ENCODE peak calls at places on chromosomes 2 and 18, in five cellular contexts. E, Y, N, S and X are unnamed samples.

GRCh38 chr2:63788070-63788469 is 53.6 kb upstream of the UGP2 start:
- DNase-seq in E (no peak), Y (no peak), N (no peak), S (no peak), X (no peak)

GRCh38 chr2:180324191-180324590 is 317.1 kb upstream of the CWC22 start:
- DNase-seq in E (no peak), Y (no peak), N (no peak), S (no peak), X (no peak)

GRCh38 chr2:241924069-241924908 is 54.8 kb downstream of the RTP5 start:
- DNase-seq in E (no peak), Y (no peak), N (peak; percentile 20), S (no peak), X (no peak)

GRCh38 chr2:20490300-20491181 is 43.7 kb downstream of the RHOB start:
- DNase-seq in E (no peak), Y (no peak), N (no peak), S (peak; percentile 73), X (peak; percentile 48)

GRCh38 chr18:12820526-12820925 is 63.5 kb downstream of the PTPN2 start:
- DNase-seq in E (no peak), Y (no peak), N (no peak), S (no peak), X (no peak)

GRCh38 chr18:70165936-70166335 is 39.6 kb downstream of the RTTN start:
- DNase-seq in E (no peak), Y (no peak), N (no peak), S (no peak), X (no peak)

GRCh38 chr2:120613742-120614481 is 121.8 kb upstream of the GLI2 start:
- DNase-seq in E (peak; percentile 33), Y (no peak), N (no peak), S (no peak), X (no peak)

GRCh38 chr18:12679183-12679786 is 21.4 kb upstream of the SPIRE1 start:
- DNase-seq in E (peak; percentile 71), Y (no peak), N (no peak), S (peak; percentile 55), X (no peak)

GRCh38 chr2:240143801-240144648 is 3.6 kb upstream of the OTOS start:
- DNase-seq in E (peak; percentile 83), Y (no peak), N (peak; percentile 70), S (peak; percentile 53), X (peak; percentile 76)

GRCh38 chr2:206062724-206063123 is 23.2 kb downstream of the INO80D start:
- DNase-seq in E (no peak), Y (no peak), N (no peak), S (no peak), X (no peak)

GRCh38 chr18:26549103-26549485 is 741 bp upstream of the KCTD1 start:
- DNase-seq in E (peak; percentile 68), Y (no peak), N (no peak), S (peak; percentile 18), X (peak; percentile 30)

GRCh38 chr2:56671973-56672569 is 488.3 kb downstream of the CCDC85A start:
- DNase-seq in E (no peak), Y (no peak), N (no peak), S (no peak), X (no peak)

GRCh38 chr18:63683152-63683551 is 19.6 kb upstream of the SERPINB11 start:
- DNase-seq in E (no peak), Y (no peak), N (no peak), S (no peak), X (no peak)

GRCh38 chr2:223815186-223815883 is 22.0 kb downstream of the AP1S3 start:
- DNase-seq in E (no peak), Y (no peak), N (no peak), S (no peak), X (no peak)

GRCh38 chr2:172409042-172409441 is 18.3 kb upstream of the ITGA6 start:
- DNase-seq in E (no peak), Y (no peak), N (no peak), S (no peak), X (no peak)

GRCh38 chr2:122469147-122469546 is 713.7 kb downstream of the TSN start:
- DNase-seq in E (no peak), Y (no peak), N (no peak), S (no peak), X (no peak)

GRCh38 chr18:616380-616995 is 19.7 kb downstream of the CLUL1 start:
- DNase-seq in E (no peak), Y (no peak), N (no peak), S (no peak), X (no peak)

GRCh38 chr2:26510344-26510973 is 32.5 kb upstream of the OTOF start:
- DNase-seq in E (no peak), Y (no peak), N (no peak), S (no peak), X (no peak)

GRCh38 chr2:17947113-17947512 is 68.6 kb downstream of the KCNS3 start:
- DNase-seq in E (no peak), Y (no peak), N (no peak), S (no peak), X (no peak)

GRCh38 chr2:37671816-37672103 is 318 bp upstream of the CDC42EP3 start:
- DNase-seq in E (no peak), Y (no peak), N (no peak), S (no peak), X (no peak)

GRCh38 chr2:7857904-7858303 is 824.0 kb upstream of the ID2 start:
- DNase-seq in E (no peak), Y (no peak), N (no peak), S (no peak), X (no peak)

GRCh38 chr18:11654736-11655604 is 34.1 kb upstream of the GNAL start:
- DNase-seq in E (no peak), Y (no peak), N (no peak), S (no peak), X (peak; percentile 66)

GRCh38 chr2:209694748-209695147 is 76.9 kb upstream of the UNC80 start:
- DNase-seq in E (no peak), Y (no peak), N (no peak), S (no peak), X (no peak)

GRCh38 chr2:100053499-100053898 is 88.9 kb downstream of the AFF3 start:
- DNase-seq in E (no peak), Y (no peak), N (no peak), S (no peak), X (no peak)

GRCh38 chr2:144032566-144032965 is 487.4 kb downstream of the ZEB2 start:
- DNase-seq in E (no peak), Y (no peak), N (no peak), S (no peak), X (no peak)

GRCh38 chr2:25651782-25652455 is 21.5 kb downstream of the DTNB start:
- DNase-seq in E (no peak), Y (no peak), N (no peak), S (no peak), X (no peak)

GRCh38 chr18:43279015-43279758 is 1.9 kb upstream of the SYT4 start:
- DNase-seq in E (no peak), Y (no peak), N (no peak), S (no peak), X (no peak)

GRCh38 chr2:86793752-86794151 is 3.0 kb upstream of the CD8A start:
- DNase-seq in E (no peak), Y (no peak), N (no peak), S (no peak), X (no peak)

GRCh38 chr2:12155308-12156061 is 409.1 kb downstream of the LPIN1 start:
- DNase-seq in E (no peak), Y (no peak), N (no peak), S (no peak), X (no peak)

GRCh38 chr18:26227051-26227672 is 917 bp downstream of the TAF4B start:
- DNase-seq in E (no peak), Y (no peak), N (no peak), S (no peak), X (peak; percentile 54)

GRCh38 chr2:127086800-127087737 is 19.9 kb downstream of the BIN1 start:
- DNase-seq in E (peak; percentile 88), Y (no peak), N (no peak), S (peak; percentile 95), X (peak; percentile 30)

GRCh38 chr2:86087936-86088850 is 17.5 kb downstream of the POLR1A start:
- DNase-seq in E (no peak), Y (no peak), N (no peak), S (no peak), X (no peak)

GRCh38 chr2:217482343-217482742 is 520.5 kb downstream of the TNS1 start:
- DNase-seq in E (no peak), Y (no peak), N (no peak), S (no peak), X (no peak)

GRCh38 chr2:44247924-44248323 is 27.4 kb upstream of the SLC3A1 start:
- DNase-seq in E (no peak), Y (no peak), N (no peak), S (no peak), X (no peak)
- TF ChIP-seq CTCF in E (no peak), Y (no peak), N (no peak), S (no peak), X (no peak)

GRCh38 chr2:54579061-54579681 is 123.0 kb downstream of the SPTBN1 start:
- DNase-seq in E (no peak), Y (no peak), N (no peak), S (no peak), X (no peak)
- TF ChIP-seq POLR2A in E (no peak), Y (no peak), N (no peak), S (no peak), X (no peak)

DNA sequence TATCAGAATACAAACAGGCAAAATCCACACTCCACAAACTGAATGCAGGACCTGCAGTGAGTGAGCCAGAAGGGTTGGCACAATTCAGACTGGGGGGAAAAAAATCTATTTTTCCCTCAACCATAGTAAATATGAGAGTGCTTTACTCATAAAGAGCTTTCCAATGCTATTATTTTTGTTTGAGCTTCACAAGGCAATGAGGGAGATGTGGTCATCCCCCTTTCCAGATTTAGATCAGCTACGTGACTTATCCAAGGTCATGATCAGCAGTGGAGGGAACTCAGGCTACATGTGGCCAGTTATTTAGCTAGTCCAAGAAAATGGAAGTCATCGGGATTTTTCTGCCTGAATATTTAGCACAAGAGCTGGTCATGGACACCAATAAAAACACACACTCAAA is 120.4 kb upstream of the KLF7 start:
- DNase-seq in E (no peak), Y (no peak), N (no peak), S (no peak), X (no peak)
- H3K27ac ChIP-seq in E (no peak overlapping the region), Y (no peak overlapping the region), N (no peak overlapping the region), S (no peak overlapping the region), X (no peak overlapping the region)

GRCh38 chr2:182868423-182868822 is 2.0 kb upstream of the FRZB start:
- DNase-seq in E (no peak), Y (no peak), N (no peak), S (no peak), X (no peak)

GRCh38 chr2:182867411-182868048 is 1.1 kb upstream of the FRZB start:
- DNase-seq in E (no peak), Y (no peak), N (no peak), S (no peak), X (no peak)

GRCh38 chr2:182866461-182867369 is at the start of gene FRZB:
- DNase-seq in E (peak; percentile 79), Y (no peak), N (peak; percentile 56), S (peak; percentile 73), X (peak; percentile 34)

GRCh38 chr2:182868049-182868422 is 1.6 kb upstream of the FRZB start:
- DNase-seq in E (no peak), Y (no peak), N (no peak), S (no peak), X (no peak)

DNA sequence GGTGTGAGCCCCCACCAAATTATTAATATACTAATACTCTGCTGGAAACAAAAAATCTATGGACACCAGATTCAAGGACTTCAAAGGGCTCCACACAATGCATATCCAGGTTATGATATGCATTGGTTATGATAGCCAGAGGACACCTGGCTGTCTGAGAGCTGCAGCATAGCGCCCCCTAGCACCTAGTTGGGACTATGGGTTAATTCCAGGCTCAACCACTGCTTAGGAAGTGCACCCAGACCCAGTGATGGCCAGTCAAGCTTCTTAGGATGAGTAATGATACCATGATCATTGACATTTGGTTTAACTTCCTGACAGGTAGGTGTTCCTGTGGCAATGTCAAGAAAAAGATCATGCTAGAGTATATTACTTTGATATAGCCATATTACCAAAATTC is 3.8 kb upstream of the FRZB start:
- DNase-seq in E (no peak), Y (no peak), N (no peak), S (no peak), X (peak; percentile 15)
- TF ChIP-seq CTCF in E (peak; percentile 5), Y (no peak), N (no peak), S (no peak), X (no peak)